ENCODE peak calls at places on chromosome 10, in six cellular contexts. M is NCI-H460, T is DMS153, Z is HCT116, X is hypothalamus, D is lung. Q is an unnamed sample.
A peak's percentile ranks its signal among the peaks of the same experiment; 100 is the strongest.

GRCh38 chr10:28459453-28460144 is 73.3 kb upstream of the WAC start:
- DNase-seq in M (no peak), T (no peak), Z (no peak), X (no peak), D (no peak), Q (no peak)

GRCh38 chr10:79186742-79187544 is 118.2 kb downstream of the ZMIZ1 start:
- DNase-seq in M (no peak), T (no peak), Z (no peak), X (no peak), D (no peak), Q (no peak)

GRCh38 chr10:34650156-34650555 is 164.9 kb downstream of the PARD3 start:
- DNase-seq in M (no peak), T (no peak), Z (no peak), X (no peak), D (no peak), Q (no peak)

GRCh38 chr10:129695671-129696070 is 228.6 kb downstream of the MGMT start:
- DNase-seq in M (no peak), T (no peak), Z (no peak), X (no peak), D (no peak), Q (no peak)

GRCh38 chr10:43105119-43105792 is 28.4 kb downstream of the RET start:
- DNase-seq in M (peak; percentile 63), T (no peak), Z (peak; percentile 41), X (peak; percentile 53), D (peak; percentile 76), Q (peak; percentile 91)

GRCh38 chr10:51716981-51717380 is 17.6 kb upstream of the CSTF2T start:
- DNase-seq in M (no peak), T (no peak), Z (no peak), X (no peak), D (no peak), Q (no peak)

GRCh38 chr10:30744124-30744523 is 114.6 kb upstream of the LYZL2 start:
- DNase-seq in M (no peak), T (no peak), Z (no peak), X (no peak), D (no peak), Q (no peak)

GRCh38 chr10:32445036-32445435 is 904 bp upstream of the CCDC7 start:
- DNase-seq in M (no peak), T (no peak), Z (no peak), X (no peak), D (no peak), Q (peak; percentile 9)

GRCh38 chr10:74746813-74747212 is 79.6 kb upstream of the KAT6B start:
- DNase-seq in M (no peak), T (no peak), Z (no peak), X (no peak), D (no peak), Q (no peak)

GRCh38 chr10:131519723-131520122 is 208.2 kb upstream of the TCERG1L start:
- DNase-seq in M (no peak), T (peak; percentile 0), Z (no peak), X (no peak), D (no peak), Q (no peak)

GRCh38 chr10:12717981-12718707 is 283.4 kb downstream of the CCDC3 start:
- DNase-seq in M (no peak), T (no peak), Z (no peak), X (no peak), D (no peak), Q (peak; percentile 16)

GRCh38 chr10:111148025-111148424 is 71.2 kb downstream of the ADRA2A start:
- DNase-seq in M (no peak), T (no peak), Z (no peak), X (no peak), D (no peak), Q (no peak)

GRCh38 chr10:121519901-121520500 is 78.2 kb downstream of the FGFR2 start:
- DNase-seq in M (no peak), T (no peak), Z (no peak), X (no peak), D (no peak), Q (no peak)

GRCh38 chr10:118033905-118034304 is 12.8 kb downstream of the RAB11FIP2 start:
- DNase-seq in M (no peak), T (no peak), Z (no peak), X (no peak), D (no peak), Q (no peak)

GRCh38 chr10:72567421-72567820 is 58.5 kb downstream of the MICU1 start:
- DNase-seq in M (peak; percentile 19), T (no peak), Z (peak; percentile 41), X (no peak), D (peak; percentile 54), Q (no peak)

GRCh38 chr10:30151581-30152389 is 92.4 kb upstream of the JCAD start:
- DNase-seq in M (peak; percentile 12), T (no peak), Z (peak; percentile 36), X (no peak), D (peak; percentile 34), Q (peak; percentile 80)

GRCh38 chr10:77004917-77005564 is 632.6 kb downstream of the KCNMA1 start:
- DNase-seq in M (peak; percentile 57), T (peak; percentile 23), Z (peak; percentile 18), X (no peak), D (peak; percentile 30), Q (peak; percentile 43)

GRCh38 chr10:130244928-130245495 is 108.8 kb downstream of the GLRX3 start:
- DNase-seq in M (no peak), T (no peak), Z (no peak), X (no peak), D (no peak), Q (no peak)

GRCh38 chr10:84008878-84009277 is 130.4 kb upstream of the GHITM start:
- DNase-seq in M (peak; percentile 5), T (no peak), Z (peak; percentile 21), X (no peak), D (no peak), Q (peak; percentile 15)

GRCh38 chr10:17737021-17737965 is 14.7 kb upstream of the TMEM236 start:
- DNase-seq in M (peak; percentile 15), T (no peak), Z (no peak), X (peak; percentile 28), D (no peak), Q (peak; percentile 46)

GRCh38 chr10:12916587-12916986 is 84.9 kb downstream of the CCDC3 start:
- DNase-seq in M (no peak), T (no peak), Z (no peak), X (no peak), D (no peak), Q (no peak)

GRCh38 chr10:3417096-3417495 is 244.5 kb upstream of the PITRM1 start:
- DNase-seq in M (no peak), T (no peak), Z (no peak), X (no peak), D (no peak), Q (no peak)

GRCh38 chr10:125479059-125479458 is 203.9 kb downstream of the TEX36 start:
- DNase-seq in M (no peak), T (no peak), Z (peak; percentile 16), X (no peak), D (no peak), Q (no peak)

GRCh38 chr10:9858816-9859215 is 1158.9 kb upstream of the CELF2 start:
- DNase-seq in M (no peak), T (no peak), Z (no peak), X (no peak), D (no peak), Q (no peak)

GRCh38 chr10:21092683-21093524 is 195.8 kb upstream of the NEBL start:
- DNase-seq in M (no peak), T (no peak), Z (no peak), X (no peak), D (no peak), Q (no peak)

GRCh38 chr10:116888380-116889055 is 39.2 kb downstream of the ENO4 start:
- DNase-seq in M (peak; percentile 59), T (no peak), Z (peak; percentile 56), X (no peak), D (peak; percentile 68), Q (no peak)

GRCh38 chr10:98414578-98414931 is 427 bp downstream of the PYROXD2 start:
- DNase-seq in M (no peak), T (no peak), Z (no peak), X (no peak), D (no peak), Q (no peak)